ENCODE peak calls at places on chromosome X, in eight cellular contexts. M is omental fat pad; R is activated CD4-positive, alpha-beta T cell treated with anti-CD3 and anti-CD28 coated beads for 48 hours; Z is germinal center; O is foreskin keratinocyte; K is activated B cell treated with CpG ODN at 0.5 μM for 24 hours; E is occipital lobe; T is body of pancreas. J is an unnamed sample.

GRCh38 chrX:119391279-119391678 is 7.9 kb upstream of the SLC25A43 start:
- DNase-seq in E (no peak), M (no peak), R (peak; percentile 4), K (no peak), T (peak; percentile 47), Z (peak; percentile 22), O (no peak), J (no peak)

GRCh38 chrX:119218198-119218597 is 17.9 kb upstream of the PGRMC1 start:
- DNase-seq in T (no peak), K (no peak), E (no peak), R (no peak), M (no peak), O (no peak), Z (no peak), J (no peak)

GRCh38 chrX:118495958-118496762 is 545 bp downstream of the DOCK11 start:
- DNase-seq in K (peak; percentile 53), O (no peak), T (peak; percentile 16), Z (peak; percentile 51), E (no peak), M (no peak), R (peak; percentile 80), J (peak; percentile 57)

GRCh38 chrX:119503484-119503861 is 35.2 kb downstream of the SLC25A5 start:
- DNase-seq in M (no peak), R (no peak), Z (no peak), O (peak; percentile 81), T (peak; percentile 45), E (no peak), K (no peak), J (peak; percentile 87)

GRCh38 chrX:46796574-46797191 is 37.8 kb upstream of the SLC9A7 start:
- DNase-seq in K (peak; percentile 61), T (peak; percentile 79), E (peak; percentile 49), R (peak; percentile 81), O (no peak), Z (peak; percentile 44), M (peak; percentile 83), J (peak; percentile 77)

GRCh38 chrX:141176586-141177451 is at the start of gene LDOC1:
- DNase-seq in R (peak; percentile 79), O (peak; percentile 52), T (peak; percentile 77), M (peak; percentile 42), E (peak; percentile 81), Z (peak; percentile 40), K (peak; percentile 60), J (peak; percentile 77)

GRCh38 chrX:42490111-42490510 is 287.9 kb downstream of the PPP1R2C start:
- DNase-seq in E (no peak), O (no peak), M (no peak), T (no peak), K (no peak), Z (no peak), R (no peak), J (no peak)

GRCh38 chrX:50799531-50799961 is 14.4 kb downstream of the SHROOM4 start:
- DNase-seq in E (no peak), T (no peak), O (peak; percentile 72), M (no peak), R (no peak), K (no peak), Z (no peak), J (no peak)

GRCh38 chrX:54029543-54030143 is 14.6 kb downstream of the PHF8 start:
- DNase-seq in T (peak; percentile 61), E (no peak), R (no peak), Z (no peak), K (no peak), M (no peak), O (peak; percentile 28), J (peak; percentile 94)

GRCh38 chrX:147069926-147070325 is 255.4 kb upstream of the CXorf51A start:
- DNase-seq in O (no peak), M (no peak), R (no peak), K (no peak), E (no peak), Z (no peak), T (no peak), J (no peak)

GRCh38 chrX:39603291-39603690 is 494.5 kb downstream of the BCOR start:
- DNase-seq in O (no peak), M (no peak), T (no peak), K (no peak), Z (no peak), R (no peak), E (no peak), J (no peak)

GRCh38 chrX:140053841-140054240 is 88.5 kb upstream of the CXorf66 start:
- DNase-seq in R (no peak), K (no peak), O (no peak), Z (no peak), M (no peak), T (no peak), E (no peak), J (no peak)

GRCh38 chrX:9873952-9874351 is 87.7 kb downstream of the SHROOM2 start:
- DNase-seq in R (peak; percentile 60), O (no peak), M (no peak), Z (peak; percentile 40), E (peak; percentile 39), K (peak; percentile 16), T (peak; percentile 16), J (peak; percentile 9)

GRCh38 chrX:103783971-103784370 is 7.3 kb downstream of the PLP1 start:
- DNase-seq in O (no peak), M (no peak), T (no peak), R (no peak), K (no peak), E (no peak), Z (no peak), J (no peak)

GRCh38 chrX:120309873-120310730 is 1.2 kb downstream of the TMEM255A start:
- DNase-seq in Z (no peak), O (peak; percentile 33), K (no peak), M (no peak), E (no peak), T (no peak), R (peak; percentile 32), J (no peak)

J was measured in thyroid gland.